ENCODE peak calls at places on chromosomes 5 and 9, in ten cellular contexts. O is RPMI8226, X is AG08395, Q is A172, K is AG10803, V is fibroblast of pulmonary artery, C is HEK293T, W is GOT3, L is dorsolateral prefrontal cortex, A is NCI-H1694. M is an unnamed sample.

GRCh38 chr9:136182422-136182790 is 22.5 kb downstream of the LHX3 start:
- DNase-seq in O (no peak), X (no peak), Q (no peak), K (no peak), V (no peak), C (no peak), W (no peak), L (no peak), A (no peak), M (no peak)

GRCh38 chr9:122389799-122390481 is 19.1 kb downstream of the PTGS1 start:
- DNase-seq in O (no peak), X (no peak), Q (no peak), K (no peak), V (no peak), C (no peak), W (no peak), L (no peak), A (no peak), M (no peak)

GRCh38 chr9:106482733-106483132 is 380.2 kb upstream of the ZNF462 start:
- DNase-seq in O (peak; percentile 68), X (no peak), Q (peak; percentile 25), K (peak; percentile 27), V (peak; percentile 12), C (no peak), W (no peak), L (no peak), A (no peak), M (peak; percentile 33)

GRCh38 chr9:113005777-113006176 is 6.2 kb downstream of the ZNF883 start:
- DNase-seq in O (no peak), X (no peak), Q (no peak), K (no peak), V (no peak), C (no peak), W (no peak), L (no peak), A (no peak), M (no peak)

GRCh38 chr5:11557063-11557462 is 347.2 kb downstream of the CTNND2 start:
- DNase-seq in O (no peak), X (no peak), Q (no peak), K (no peak), V (no peak), C (no peak), W (no peak), L (no peak), A (no peak), M (no peak)

GRCh38 chr9:5719546-5719945 is 90.6 kb downstream of the RIC1 start:
- DNase-seq in O (no peak), X (no peak), Q (no peak), K (no peak), V (peak; percentile 27), C (no peak), W (no peak), L (no peak), A (no peak), M (no peak)

GRCh38 chr9:81489048-81489447 is 200.3 kb downstream of the TLE1 start:
- DNase-seq in O (no peak), X (no peak), Q (no peak), K (no peak), V (no peak), C (no peak), W (no peak), L (no peak), A (peak; percentile 3), M (no peak)

GRCh38 chr9:70315389-70315788 is 56.6 kb downstream of the SMC5 start:
- DNase-seq in O (no peak), X (peak; percentile 13), Q (no peak), K (peak; percentile 27), V (peak; percentile 28), C (no peak), W (no peak), L (no peak), A (no peak), M (peak; percentile 23)

GRCh38 chr5:150780180-150780692 is 1.7 kb downstream of the SMIM3 start:
- DNase-seq in O (no peak), X (peak; percentile 43), Q (no peak), K (peak; percentile 81), V (peak; percentile 33), C (no peak), W (no peak), L (no peak), A (no peak), M (peak; percentile 51)

GRCh38 chr9:36268007-36268427 is 9.8 kb upstream of the GNE start:
- DNase-seq in O (no peak), X (peak; percentile 24), Q (peak; percentile 85), K (peak; percentile 19), V (peak; percentile 28), C (no peak), W (no peak), L (no peak), A (no peak), M (peak; percentile 57)

GRCh38 chr9:109082091-109082620 is 37.6 kb downstream of the TMEM245 start:
- DNase-seq in O (no peak), X (no peak), Q (no peak), K (no peak), V (no peak), C (no peak), W (no peak), L (no peak), A (no peak), M (no peak)